ENCODE peak calls at places on chromosomes 1 and 21, in six cellular contexts. S, I, P, G, A and F are unnamed samples.
A peak's percentile ranks its signal among the peaks of the same experiment; 100 is the strongest.

GRCh38 chr1:94648225-94649007 is 106.9 kb upstream of the F3 start:
- DNase-seq in S (no peak), G (peak; percentile 99), I (no peak), P (no peak), A (peak; percentile 81), F (no peak)

GRCh38 chr1:101181930-101182329 is 54.9 kb upstream of the S1PR1 start:
- DNase-seq in G (peak; percentile 33), I (no peak), P (no peak), S (no peak), A (no peak), F (no peak)

GRCh38 chr1:116686723-116687368 is 19.3 kb upstream of the IGSF3 start:
- DNase-seq in A (no peak), S (no peak), G (no peak), I (no peak), P (no peak), F (no peak)

GRCh38 chr1:109493805-109494539 is at the start of gene CYB561D1:
- DNase-seq in S (peak; percentile 88), A (peak; percentile 79), P (peak; percentile 90), G (peak; percentile 78), I (peak; percentile 96), F (peak; percentile 91)

GRCh38 chr1:58773406-58773840 is 10.4 kb downstream of the JUN start:
- DNase-seq in P (no peak), A (peak; percentile 72), I (peak; percentile 30), S (no peak), G (peak; percentile 60), F (no peak)

GRCh38 chr1:15543589-15544568 is 17.2 kb downstream of the DNAJC16 start:
- DNase-seq in G (peak; percentile 8), I (no peak), P (no peak), S (no peak), A (no peak), F (no peak)

GRCh38 chr1:23554481-23555224 is 4.6 kb downstream of the ID3 start:
- DNase-seq in A (peak; percentile 83), I (peak; percentile 94), G (peak; percentile 78), S (peak; percentile 80), P (peak; percentile 93), F (peak; percentile 85)

GRCh38 chr1:47409311-47410085 is 6.6 kb upstream of the FOXE3 start:
- DNase-seq in A (no peak), S (no peak), G (peak; percentile 12), I (no peak), P (no peak), F (no peak)

GRCh38 chr1:5906116-5906515 is 86.1 kb downstream of the NPHP4 start:
- DNase-seq in I (no peak), A (no peak), P (no peak), G (no peak), S (no peak), F (no peak)

GRCh38 chr1:201032408-201032807 is 8.9 kb upstream of the KIF21B start:
- DNase-seq in A (no peak), P (peak; percentile 98), I (no peak), S (no peak), G (no peak), F (no peak)

GRCh38 chr1:7172804-7173203 is 387.6 kb downstream of the CAMTA1 start:
- DNase-seq in S (no peak), P (no peak), G (no peak), A (peak; percentile 50), I (no peak), F (no peak)

GRCh38 chr1:906532-907420 is 16.9 kb upstream of the SAMD11 start:
- DNase-seq in I (no peak), S (peak; percentile 9), G (peak; percentile 69), P (no peak), A (peak; percentile 76), F (peak; percentile 6)

GRCh38 chr1:205589618-205590456 is 42.0 kb downstream of the ELK4 start:
- DNase-seq in A (no peak), I (no peak), G (no peak), P (peak; percentile 11), S (no peak), F (no peak)

GRCh38 chr1:37808369-37809319 is 636 bp upstream of the YRDC start:
- DNase-seq in S (no peak), G (peak; percentile 77), P (peak; percentile 83), I (peak; percentile 88), A (peak; percentile 64), F (peak; percentile 62)

DNA sequence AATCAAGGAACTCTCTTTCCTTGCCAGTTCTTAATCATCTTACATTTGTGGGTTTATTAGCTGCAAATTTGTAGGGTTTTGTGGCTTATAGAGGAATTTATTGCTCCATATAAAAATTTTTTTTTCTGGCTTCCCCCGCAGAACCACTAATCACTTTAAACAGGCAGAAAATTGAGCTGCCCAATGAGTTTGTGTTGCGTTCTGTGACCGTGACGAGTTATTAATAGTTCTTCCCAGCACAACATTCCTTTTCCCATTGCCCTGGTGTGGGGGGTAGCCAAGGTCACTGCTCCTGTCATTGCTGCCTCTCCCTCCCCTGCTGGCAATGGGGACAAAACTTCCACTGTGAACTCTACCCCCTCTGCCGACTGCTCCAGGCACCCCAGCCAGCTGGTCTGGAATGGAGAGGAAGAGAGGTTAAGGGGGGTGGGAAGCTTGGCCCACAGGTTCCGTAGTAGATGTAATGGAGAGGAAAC is 55.1 kb downstream of the UBE2T start:
- DNase-seq in P (peak; percentile 66), I (no peak), G (peak; percentile 31), S (no peak), A (no peak), F (no peak)
- TF ChIP-seq CTCF in P (peak; percentile 25), I (no peak), G (no peak), S (no peak), A (no peak), F (no peak)

DNA sequence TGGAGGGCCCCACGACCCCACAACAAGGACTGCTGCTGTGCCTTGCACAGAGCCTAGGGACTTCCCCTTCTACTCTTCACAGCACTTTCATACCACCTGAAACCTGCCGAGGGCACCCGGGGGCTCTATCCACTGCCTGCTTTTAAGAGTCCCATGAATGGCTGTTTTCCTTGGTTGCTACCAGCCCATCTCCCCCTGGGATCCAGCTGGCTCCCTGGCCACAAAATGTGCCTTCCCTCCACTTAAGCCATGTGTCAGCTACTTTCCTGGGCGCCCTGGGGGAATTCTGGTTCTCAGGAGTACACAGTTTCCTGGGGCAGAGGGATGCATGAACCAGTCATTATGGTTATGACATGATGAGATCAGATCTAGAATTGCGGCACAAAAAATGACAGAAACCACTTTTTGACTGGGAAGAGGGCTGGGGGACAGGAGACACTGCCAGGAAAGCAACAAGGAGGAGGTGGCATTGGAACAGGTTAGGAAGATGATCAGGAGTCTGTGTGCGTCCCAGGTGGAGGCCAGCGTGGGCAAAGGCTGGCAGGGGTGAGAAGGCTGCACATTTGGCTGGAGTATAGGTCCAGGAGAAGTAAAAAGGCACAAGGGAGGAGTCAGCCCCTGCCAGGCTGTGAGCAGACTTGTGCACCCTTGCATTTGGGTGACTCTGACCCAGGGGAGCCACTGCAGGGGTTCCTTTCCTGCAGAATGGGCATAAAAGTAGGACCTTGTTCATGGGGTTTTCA is 3.2 kb upstream of the TNFRSF8 start:
- DNase-seq in G (no peak), P (no peak), I (no peak), S (no peak), A (no peak), F (no peak)
- TF ChIP-seq CTCF in G (no peak), P (no peak), I (no peak), S (no peak), A (no peak), F (no peak)

GRCh38 chr1:188668083-188668482 is 1809.6 kb downstream of the BRINP3 start:
- DNase-seq in A (no peak), S (no peak), G (no peak), P (no peak), I (no peak), F (no peak)
- TF ChIP-seq CTCF in A (no peak), S (no peak), G (no peak), P (no peak), I (no peak), F (no peak)

GRCh38 chr1:52365746-52366516 is at the start of gene CC2D1B:
- DNase-seq in I (peak; percentile 100), S (peak; percentile 99), A (peak; percentile 98), P (peak; percentile 99), G (peak; percentile 96), F (peak; percentile 100)

GRCh38 chr1:52366517-52366827 is 467 bp upstream of the CC2D1B start:
- DNase-seq in S (no peak), I (no peak), P (no peak), G (no peak), A (no peak), F (no peak)

GRCh38 chr1:52367272-52367671 is 1.3 kb upstream of the CC2D1B start:
- DNase-seq in I (no peak), S (no peak), P (no peak), G (no peak), A (no peak), F (no peak)

GRCh38 chr1:52365091-52365745 is 787 bp downstream of the CC2D1B start:
- DNase-seq in I (no peak), P (peak; percentile 77), A (peak; percentile 81), S (peak; percentile 19), G (peak; percentile 77), F (no peak)

DNA sequence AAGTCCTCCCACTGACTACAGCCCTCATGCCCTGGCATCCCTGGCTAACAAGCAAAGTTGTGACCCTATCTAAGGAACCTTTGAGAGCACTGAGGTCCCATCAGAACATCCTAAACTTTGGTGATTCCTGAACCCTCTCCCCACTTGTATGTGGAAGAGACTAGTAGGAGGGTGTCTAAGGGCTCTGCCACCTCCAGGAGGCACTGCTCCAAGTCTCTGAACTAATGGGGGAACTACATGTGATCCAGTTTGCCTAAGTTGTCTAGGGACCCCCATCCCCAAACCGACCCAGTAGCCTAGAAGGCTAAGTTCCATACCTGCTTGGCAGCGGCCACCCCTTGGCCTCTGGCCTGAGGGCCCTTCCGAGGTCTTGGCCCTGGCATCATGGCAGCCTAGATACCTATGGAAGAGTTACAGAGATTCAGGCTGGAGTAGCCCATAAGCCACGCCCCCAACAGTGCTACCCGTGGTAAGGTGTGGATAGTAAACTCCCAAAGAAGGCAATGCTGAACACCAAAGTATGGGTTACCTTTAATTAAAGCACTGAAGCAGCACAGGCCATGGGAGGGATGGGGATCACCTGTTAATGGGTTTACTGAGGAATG is 1.7 kb downstream of the CC2D1B start:
- DNase-seq in I (no peak), S (no peak), P (no peak), A (no peak), G (no peak), F (no peak)
- TF ChIP-seq CTCF in I (no peak), S (no peak), P (no peak), A (no peak), G (no peak), F (no peak)

GRCh38 chr1:153779781-153780541 is 4.8 kb downstream of the SLC27A3 start:
- DNase-seq in S (no peak), P (no peak), A (no peak), I (no peak), G (no peak), F (no peak)

GRCh38 chr1:153780551-153780950 is 5.3 kb downstream of the SLC27A3 start:
- DNase-seq in S (no peak), G (no peak), I (no peak), P (no peak), A (no peak), F (no peak)

GRCh38 chr1:153786038-153786790 is 11.0 kb downstream of the SLC27A3 start:
- DNase-seq in A (no peak), G (no peak), S (no peak), P (no peak), I (no peak), F (no peak)

GRCh38 chr1:153778824-153779519 is 3.8 kb downstream of the SLC27A3 start:
- DNase-seq in G (no peak), I (no peak), S (no peak), A (no peak), P (no peak), F (no peak)

GRCh38 chr1:153783233-153784190 is 8.3 kb downstream of the SLC27A3 start:
- DNase-seq in P (peak; percentile 99), I (peak; percentile 98), S (peak; percentile 90), G (peak; percentile 92), A (peak; percentile 89), F (peak; percentile 84)
- TF ChIP-seq CTCF in P (peak; percentile 7), I (no peak), S (no peak), G (peak; percentile 10), A (no peak), F (no peak)

GRCh38 chr21:19981938-19982337 is 1016.3 kb upstream of the NCAM2 start:
- DNase-seq in I (no peak), A (no peak), G (no peak), P (no peak), S (no peak), F (no peak)
- TF ChIP-seq CTCF in I (no peak), A (no peak), G (no peak), P (no peak), S (no peak), F (no peak)